ENCODE peak calls at places on chromosome 18, in five cellular contexts. S is CD8-positive, alpha-beta T cell; H is foreskin fibroblast; I is spleen; A is cardiac muscle cell. K is an unnamed sample.

GRCh38 chr18:67104700-67105284 is 411.7 kb downstream of the DSEL start:
- DNase-seq in H (peak), I (no peak), A (peak), S (peak), K (peak)

GRCh38 chr18:77057043-77057442 is 75.5 kb downstream of the MBP start:
- DNase-seq in I (no peak), A (peak), S (no peak), H (peak), K (no peak)

GRCh38 chr18:77207540-77207939 is 42.1 kb upstream of the GALR1 start:
- DNase-seq in A (peak), S (peak), I (no peak), H (peak), K (peak)

GRCh38 chr18:76565238-76566173 is 70.5 kb upstream of the ZNF516 start:
- DNase-seq in S (no peak), A (peak), I (peak), H (peak), K (peak)

GRCh38 chr18:42271656-42272355 is 316.8 kb downstream of the PIK3C3 start:
- DNase-seq in S (no peak), H (no peak), I (no peak), A (no peak), K (no peak)

GRCh38 chr18:41324020-41324791 is 630.8 kb upstream of the PIK3C3 start:
- DNase-seq in S (no peak), H (peak), A (no peak), I (no peak), K (no peak)

GRCh38 chr18:75036941-75037516 is 171.9 kb downstream of the PTGR3 start:
- DNase-seq in I (no peak), H (peak), A (peak), S (no peak), K (no peak)

GRCh38 chr18:44896817-44897216 is 216.1 kb downstream of the SETBP1 start:
- DNase-seq in H (no peak), A (no peak), I (no peak), S (no peak), K (no peak)

GRCh38 chr18:56314396-56314795 is 324.0 kb downstream of the TXNL1 start:
- DNase-seq in A (peak), H (no peak), S (no peak), I (no peak), K (no peak)

GRCh38 chr18:62736077-62736476 is 20.7 kb downstream of the PHLPP1 start:
- DNase-seq in H (no peak), A (no peak), I (no peak), S (no peak), K (no peak)

GRCh38 chr18:24497052-24497754 is 36.8 kb downstream of the HRH4 start:
- DNase-seq in S (no peak), I (no peak), A (peak), H (peak), K (no peak)

GRCh38 chr18:75455249-75456183 is 28.0 kb upstream of the SMIM21 start:
- DNase-seq in S (no peak), H (no peak), I (no peak), A (peak), K (peak)

GRCh38 chr18:5879479-5879882 is 15.8 kb downstream of the TMEM200C start:
- DNase-seq in H (peak), S (no peak), I (no peak), A (peak), K (no peak)

GRCh38 chr18:6521804-6522418 is 107.2 kb upstream of the L3MBTL4 start:
- DNase-seq in H (peak), I (no peak), S (no peak), A (peak), K (peak)

GRCh38 chr18:3623769-3624545 is 174.0 kb downstream of the TGIF1 start:
- DNase-seq in S (no peak), H (peak), I (no peak), A (peak), K (peak)

GRCh38 chr18:73842795-73843394 is 304.7 kb downstream of the FBXO15 start:
- DNase-seq in I (no peak), S (peak), A (peak), H (peak), K (peak)

GRCh38 chr18:25830787-25831186 is 259.6 kb downstream of the SS18 start:
- DNase-seq in A (peak), H (peak), I (no peak), S (no peak), K (no peak)

GRCh38 chr18:30501594-30501993 is 540.9 kb downstream of the DSC3 start:
- DNase-seq in S (no peak), I (no peak), A (no peak), H (no peak), K (no peak)

GRCh38 chr18:76351961-76352581 is 143.0 kb downstream of the ZNF516 start:
- DNase-seq in S (no peak), H (peak), A (peak), I (no peak), K (no peak)

GRCh38 chr18:7516505-7517117 is 50.5 kb upstream of the PTPRM start:
- DNase-seq in H (no peak), A (no peak), S (no peak), I (no peak), K (no peak)

GRCh38 chr18:24534737-24535136 is 74.3 kb downstream of the HRH4 start:
- DNase-seq in A (no peak), H (no peak), I (no peak), S (no peak), K (no peak)

GRCh38 chr18:3885209-3885792 is 435.3 kb downstream of the TGIF1 start:
- DNase-seq in H (no peak), A (no peak), S (no peak), I (no peak), K (no peak)

GRCh38 chr18:25446972-25447371 is 95.0 kb upstream of the ZNF521 start:
- DNase-seq in I (no peak), S (no peak), A (no peak), H (no peak), K (no peak)

GRCh38 chr18:22283397-22283796 is 114.0 kb downstream of the GATA6 start:
- DNase-seq in I (no peak), A (peak), S (no peak), H (no peak), K (no peak)

GRCh38 chr18:24112874-24113615 is 25.8 kb upstream of the CABYR start:
- DNase-seq in A (no peak), H (peak), S (no peak), I (no peak), K (peak)

GRCh38 chr18:6363216-6363615 is 51.5 kb downstream of the L3MBTL4 start:
- DNase-seq in I (no peak), H (no peak), A (no peak), S (no peak), K (no peak)

GRCh38 chr18:54830260-54830659 is 2.0 kb downstream of the RAB27B start:
- DNase-seq in S (no peak), I (no peak), H (no peak), A (no peak), K (no peak)

GRCh38 chr18:54835944-54836343 is 7.7 kb downstream of the RAB27B start:
- DNase-seq in H (no peak), S (no peak), I (no peak), A (no peak), K (no peak)
- H3K4me3 ChIP-seq in H (no peak), S (no peak), I (no peak), A (no peak), K (no peak)

GRCh38 chr18:32768646-32769206 is 4.1 kb downstream of the KLHL14 start:
- DNase-seq in I (no peak), A (no peak), H (no peak), S (no peak), K (no peak)
- H3K4me3 ChIP-seq in I (peak), A (peak), H (no peak), S (no peak), K (peak)

DNA sequence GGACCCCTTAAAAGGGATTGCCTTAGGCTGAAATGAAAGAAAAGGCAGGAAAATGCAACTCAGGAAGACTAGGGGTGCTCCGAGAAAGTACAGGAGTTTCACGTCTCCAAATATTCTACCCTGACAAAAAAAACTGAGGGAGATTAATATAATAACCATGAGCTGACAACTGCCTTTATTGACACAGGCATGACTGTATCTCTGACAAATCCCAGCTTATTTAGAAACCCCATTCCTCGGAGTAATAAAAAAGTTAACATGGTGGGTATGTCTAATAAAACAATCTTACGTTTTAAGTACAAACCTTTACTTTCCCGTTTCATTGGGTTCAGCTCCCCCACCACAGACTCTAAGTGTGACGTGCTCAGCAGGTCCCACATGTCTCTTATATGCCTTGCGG is 7.9 kb upstream of the RBFA start:
- DNase-seq in A (no peak), H (no peak), I (no peak), S (no peak), K (no peak)
- H3K4me3 ChIP-seq in A (no peak), H (no peak), I (no peak), S (no peak), K (no peak)

DNA sequence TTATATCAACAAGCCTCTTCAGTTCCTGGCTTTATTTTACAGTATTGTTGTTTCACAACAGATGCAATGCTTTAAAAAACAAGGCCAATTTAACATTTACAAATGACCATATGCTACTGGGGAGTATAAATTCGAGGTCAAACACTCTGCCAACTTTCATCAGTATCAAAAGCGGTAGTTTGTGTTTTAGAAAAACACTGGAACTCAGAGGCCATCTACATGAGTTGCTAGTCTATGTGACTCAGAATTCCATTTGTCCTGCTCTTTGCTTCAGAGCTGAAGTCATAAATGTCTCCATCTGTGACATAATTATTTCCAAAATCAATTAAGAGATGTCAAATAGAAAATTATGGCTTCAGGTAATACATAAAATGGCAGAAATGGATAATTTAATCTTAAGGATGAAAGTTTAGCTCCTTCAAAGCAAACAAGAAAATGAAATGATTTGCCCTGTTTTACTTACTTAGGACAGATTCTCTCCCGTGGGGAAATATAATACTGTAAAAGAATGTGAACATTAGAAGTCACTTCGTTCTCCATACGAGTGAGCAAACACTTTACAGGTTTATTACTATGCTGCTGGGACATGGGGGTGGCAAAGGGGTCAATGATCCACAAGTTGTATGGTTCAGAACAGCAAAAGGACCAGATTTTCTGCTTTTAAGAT is 3.7 kb downstream of the MEX3C start:
- DNase-seq in A (peak), H (peak), S (no peak), I (no peak), K (no peak)
- H3K4me3 ChIP-seq in A (peak), H (peak), S (no peak), I (peak), K (peak)

GRCh38 chr18:2515908-2516625 is 55.2 kb downstream of the METTL4 start:
- DNase-seq in A (peak), H (peak), S (no peak), I (no peak), K (no peak)
- H3K4me3 ChIP-seq in A (no peak), H (no peak), S (no peak), I (no peak), K (no peak)

GRCh38 chr18:58862851-58863538 is 1.7 kb upstream of the ZNF532 start:
- DNase-seq in A (no peak), I (peak), H (no peak), S (peak), K (peak)

GRCh38 chr18:58862404-58862803 is 2.3 kb upstream of the ZNF532 start:
- DNase-seq in S (no peak), H (no peak), I (no peak), A (no peak), K (peak)

GRCh38 chr18:58861353-58861752 is 3.3 kb upstream of the ZNF532 start:
- DNase-seq in I (no peak), S (no peak), A (no peak), H (no peak), K (no peak)

GRCh38 chr18:58860747-58861224 is 3.9 kb upstream of the ZNF532 start:
- DNase-seq in A (peak), S (no peak), I (no peak), H (no peak), K (no peak)

DNA sequence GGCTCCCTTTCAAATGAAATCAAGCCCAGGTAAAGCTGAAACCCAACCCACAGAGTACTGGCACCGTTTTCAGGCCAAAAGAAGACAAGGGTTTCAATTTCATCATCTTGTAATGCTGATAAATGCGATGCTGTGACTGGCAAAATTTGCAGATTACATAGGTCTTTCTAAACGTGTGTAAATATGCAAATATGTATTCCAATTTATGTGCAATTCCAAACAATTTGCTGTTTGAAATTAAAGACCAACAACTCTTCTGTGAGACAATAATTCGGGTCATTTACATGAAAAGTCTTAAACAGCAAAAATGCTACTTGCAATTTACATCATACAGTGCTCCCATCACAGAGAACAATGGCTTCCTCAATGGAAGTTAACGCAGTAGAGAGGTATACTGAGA is 2.8 kb upstream of the ZNF532 start:
- DNase-seq in A (no peak), I (no peak), S (no peak), H (no peak), K (peak)
- H3K4me3 ChIP-seq in A (no peak), I (no peak), S (no peak), H (no peak), K (peak)

GRCh38 chr18:10562773-10563160 is 36.9 kb downstream of the NAPG start:
- DNase-seq in A (peak), I (no peak), S (no peak), H (no peak), K (no peak)

GRCh38 chr18:10558243-10558966 is 32.6 kb downstream of the NAPG start:
- DNase-seq in H (no peak), S (no peak), A (no peak), I (peak), K (no peak)

GRCh38 chr18:10558967-10559298 is 33.1 kb downstream of the NAPG start:
- DNase-seq in A (no peak), S (no peak), H (no peak), I (no peak), K (no peak)

GRCh38 chr18:10559566-10560456 is 34.0 kb downstream of the NAPG start:
- DNase-seq in I (no peak), S (no peak), A (no peak), H (peak), K (peak)

GRCh38 chr18:10560457-10561045 is 34.7 kb downstream of the NAPG start:
- DNase-seq in S (peak), H (peak), I (no peak), A (peak), K (peak)
- H3K4me3 ChIP-seq in S (no peak), H (peak), I (peak), A (no peak), K (no peak)

K was measured in endodermal cell.